ENCODE peak calls at places on chromosomes 1 and 21, in ten cellular contexts. O is AG08396; K is left cardiac atrium; C is HTR-8/SVneo; Y is tibial nerve; D is activated naive CD4-positive, alpha-beta T cell treated with anti-CD3 and anti-CD28 coated beads, Interleukin-2, amount 50 U/mL, for 16 hours; E is RCC 7860; V is Right ventricle myocardium superior; X is activated CD4-positive, alpha-beta T cell treated with anti-CD3 and anti-CD28 coated beads, Interleukin-2, amount 50 U/mL, for 24 hours; Q is HS-5. Z is an unnamed sample.

GRCh38 chr1:29590583-29591555 is 354.5 kb downstream of the PTPRU start:
- DNase-seq in O (no peak), K (no peak), C (peak), Y (no peak), D (no peak), E (peak), V (no peak), X (no peak), Q (no peak), Z (no peak)

GRCh38 chr21:33025471-33026298 is at the start of gene OLIG2:
- DNase-seq in O (peak), K (no peak), C (peak), Y (no peak), D (no peak), E (no peak), V (no peak), X (no peak), Q (no peak), Z (no peak)

GRCh38 chr1:41714613-41715389 is 203.9 kb downstream of the HIVEP3 start:
- DNase-seq in O (no peak), K (no peak), C (no peak), Y (no peak), D (no peak), E (no peak), V (no peak), X (no peak), Q (no peak), Z (no peak)

GRCh38 chr1:6794164-6794563 is 8.9 kb downstream of the CAMTA1 start:
- DNase-seq in O (peak), K (no peak), C (no peak), Y (no peak), D (no peak), E (peak), V (no peak), X (no peak), Q (no peak), Z (no peak)

GRCh38 chr1:57024855-57025254 is 59.0 kb upstream of the C8B start:
- DNase-seq in O (no peak), K (no peak), C (no peak), Y (no peak), D (no peak), E (no peak), V (no peak), X (no peak), Q (no peak), Z (no peak)

GRCh38 chr1:58809327-58810040 is 25.6 kb upstream of the JUN start:
- DNase-seq in O (peak), K (no peak), C (no peak), Y (no peak), D (no peak), E (no peak), V (no peak), X (no peak), Q (no peak), Z (no peak)

GRCh38 chr21:44267655-44268142 is 6.0 kb upstream of the DNMT3L start:
- DNase-seq in O (no peak), K (peak), C (no peak), Y (peak), D (no peak), E (no peak), V (peak), X (no peak), Q (no peak), Z (no peak)

GRCh38 chr1:1431845-1432565 is 3.5 kb upstream of the VWA1 start:
- DNase-seq in O (peak), K (peak), C (no peak), Y (no peak), D (no peak), E (no peak), V (peak), X (no peak), Q (no peak), Z (peak)

GRCh38 chr21:45834821-45835293 is 146.7 kb upstream of the COL6A1 start:
- DNase-seq in O (no peak), K (no peak), C (no peak), Y (no peak), D (no peak), E (no peak), V (no peak), X (no peak), Q (no peak), Z (no peak)

GRCh38 chr1:44652445-44653106 is 21.7 kb downstream of the TMEM53 start:
- DNase-seq in O (peak), K (peak), C (peak), Y (peak), D (peak), E (peak), V (peak), X (peak), Q (peak), Z (peak)

GRCh38 chr1:55958498-55958897 is 620.9 kb downstream of the PLPP3 start:
- DNase-seq in O (no peak), K (no peak), C (no peak), Y (no peak), D (no peak), E (no peak), V (no peak), X (no peak), Q (no peak), Z (no peak)

GRCh38 chr1:23478896-23479790 is 4.8 kb downstream of the ASAP3 start:
- DNase-seq in O (peak), K (peak), C (peak), Y (peak), D (no peak), E (peak), V (peak), X (no peak), Q (no peak), Z (peak)

GRCh38 chr1:217482356-217483102 is 148.4 kb downstream of the GPATCH2 start:
- DNase-seq in O (peak), K (no peak), C (peak), Y (no peak), D (peak), E (peak), V (no peak), X (no peak), Q (peak), Z (no peak)

GRCh38 chr1:47850451-47850850 is 146.7 kb downstream of the TRABD2B start:
- DNase-seq in O (no peak), K (no peak), C (no peak), Y (no peak), D (no peak), E (no peak), V (no peak), X (no peak), Q (no peak), Z (no peak)

GRCh38 chr1:145961425-145962156 is 2.8 kb downstream of the ANKRD34A start:
- DNase-seq in O (peak), K (peak), C (no peak), Y (no peak), D (peak), E (no peak), V (peak), X (peak), Q (no peak), Z (peak)

GRCh38 chr1:207962716-207963428 is 51.9 kb upstream of the CD34 start:
- DNase-seq in O (peak), K (peak), C (no peak), Y (peak), D (peak), E (no peak), V (peak), X (no peak), Q (no peak), Z (peak)